ENCODE peak calls at places on chromosomes 6 and 20, in six cellular contexts. H, K, C, T, P and W are unnamed samples.

GRCh38 chr6:10747251-10747972 is at the start of gene TMEM14B:
- DNase-seq in H (peak), K (peak), C (peak), T (peak), P (peak), W (peak)

GRCh38 chr6:136284909-136285308 is 4.7 kb downstream of the BCLAF1 start:
- DNase-seq in H (no peak), K (no peak), C (no peak), T (no peak), P (no peak), W (no peak)

GRCh38 chr6:3568396-3569082 is 111.7 kb upstream of the SLC22A23 start:
- DNase-seq in H (no peak), K (no peak), C (peak), T (no peak), P (no peak), W (no peak)

GRCh38 chr6:112172540-112172939 is 81.8 kb downstream of the LAMA4 start:
- DNase-seq in H (no peak), K (no peak), C (no peak), T (no peak), P (no peak), W (no peak)

GRCh38 chr6:35955970-35956369 is 35.1 kb upstream of the SRPK1 start:
- DNase-seq in H (no peak), K (no peak), C (no peak), T (no peak), P (no peak), W (no peak)

GRCh38 chr20:48750376-48750775 is 77.4 kb downstream of the PREX1 start:
- DNase-seq in H (no peak), K (no peak), C (no peak), T (no peak), P (no peak), W (no peak)

GRCh38 chr6:166387642-166388325 is 5.0 kb upstream of the MPC1 start:
- DNase-seq in H (peak), K (no peak), C (no peak), T (no peak), P (no peak), W (no peak)

GRCh38 chr6:946546-946945 is 253.6 kb upstream of the EXOC2 start:
- DNase-seq in H (no peak), K (no peak), C (no peak), T (no peak), P (no peak), W (no peak)

GRCh38 chr6:138655828-138656227 is 117.7 kb upstream of the CCDC28A start:
- DNase-seq in H (no peak), K (no peak), C (no peak), T (no peak), P (no peak), W (no peak)

GRCh38 chr20:3239026-3239866 is at the start of gene SLC4A11:
- DNase-seq in H (peak), K (peak), C (peak), T (peak), P (peak), W (no peak)

GRCh38 chr20:8390500-8390899 is 258.4 kb downstream of the PLCB1 start:
- DNase-seq in H (no peak), K (no peak), C (no peak), T (no peak), P (no peak), W (no peak)

GRCh38 chr20:35279040-35279439 is 1.1 kb upstream of the MMP24OS start:
- DNase-seq in H (no peak), K (no peak), C (no peak), T (no peak), P (no peak), W (no peak)

GRCh38 chr20:44711237-44711636 is 3.9 kb upstream of the CCN5 start:
- DNase-seq in H (no peak), K (no peak), C (no peak), T (no peak), P (no peak), W (no peak)

GRCh38 chr6:159645659-159646058 is 47.4 kb downstream of the SOD2 start:
- DNase-seq in H (no peak), K (no peak), C (no peak), T (no peak), P (no peak), W (no peak)

GRCh38 chr6:84892666-84893065 is 128.3 kb upstream of the TBX18 start:
- DNase-seq in H (no peak), K (no peak), C (no peak), T (no peak), P (no peak), W (no peak)

GRCh38 chr20:17227199-17227535 is 327 bp downstream of the PCSK2 start:
- DNase-seq in H (no peak), K (no peak), C (peak), T (no peak), P (no peak), W (no peak)

GRCh38 chr20:58130574-58130973 is 97.9 kb downstream of the ANKRD60 start:
- DNase-seq in H (peak), K (no peak), C (no peak), T (no peak), P (no peak), W (no peak)

GRCh38 chr20:35085477-35086225 is 7.0 kb downstream of the TRPC4AP start:
- DNase-seq in H (peak), K (no peak), C (no peak), T (no peak), P (no peak), W (no peak)

GRCh38 chr6:155604991-155605390 is 149.4 kb upstream of the NOX3 start:
- DNase-seq in H (no peak), K (no peak), C (no peak), T (no peak), P (no peak), W (no peak)

GRCh38 chr6:16481680-16482079 is 243.3 kb downstream of the GMPR start:
- DNase-seq in H (no peak), K (no peak), C (no peak), T (peak), P (peak), W (no peak)

GRCh38 chr6:39758905-39759605 is 33.1 kb upstream of the DAAM2 start:
- DNase-seq in H (no peak), K (no peak), C (no peak), T (no peak), P (no peak), W (no peak)

GRCh38 chr20:10282930-10283556 is 64.4 kb downstream of the SNAP25 start:
- DNase-seq in H (no peak), K (no peak), C (no peak), T (no peak), P (no peak), W (no peak)

GRCh38 chr20:45378191-45378590 is at the start of gene TP53TG5:
- DNase-seq in H (no peak), K (no peak), C (no peak), T (no peak), P (no peak), W (no peak)

GRCh38 chr6:144797881-144798589 is 512.9 kb downstream of the UTRN start:
- DNase-seq in H (no peak), K (no peak), C (no peak), T (no peak), P (no peak), W (no peak)

GRCh38 chr6:131366223-131366622 is 206.8 kb upstream of the ARG1 start:
- DNase-seq in H (no peak), K (no peak), C (no peak), T (no peak), P (no peak), W (no peak)

GRCh38 chr20:13700761-13701160 is 62.0 kb upstream of the TASP1 start:
- DNase-seq in H (no peak), K (no peak), C (no peak), T (no peak), P (no peak), W (no peak)

GRCh38 chr6:152189736-152190135 is 382.3 kb downstream of the ESR1 start:
- DNase-seq in H (no peak), K (no peak), C (no peak), T (no peak), P (no peak), W (no peak)

GRCh38 chr20:38245753-38246152 is 14.8 kb downstream of the KIAA1755 start:
- DNase-seq in H (no peak), K (no peak), C (no peak), T (no peak), P (no peak), W (no peak)

GRCh38 chr6:168239374-168239773 is 80.2 kb downstream of the DACT2 start:
- DNase-seq in H (no peak), K (no peak), C (no peak), T (no peak), P (no peak), W (no peak)

GRCh38 chr20:50848846-50849673 is 54.2 kb downstream of the BCAS4 start:
- DNase-seq in H (no peak), K (no peak), C (peak), T (no peak), P (no peak), W (no peak)

GRCh38 chr6:55293116-55293515 is 34.2 kb upstream of the GFRAL start:
- DNase-seq in H (no peak), K (no peak), C (no peak), T (no peak), P (no peak), W (no peak)

GRCh38 chr6:14294270-14294951 is 176.8 kb downstream of the CD83 start:
- DNase-seq in H (peak), K (no peak), C (no peak), T (no peak), P (no peak), W (no peak)

GRCh38 chr6:14275493-14275851 is 157.9 kb downstream of the CD83 start:
- DNase-seq in H (no peak), K (no peak), C (no peak), T (no peak), P (no peak), W (no peak)

GRCh38 chr6:22466665-22467064 is 102.7 kb upstream of the HDGFL1 start:
- DNase-seq in H (peak), K (no peak), C (no peak), T (no peak), P (no peak), W (no peak)

GRCh38 chr20:36394340-36394965 is 88.3 kb downstream of the DLGAP4 start:
- DNase-seq in H (no peak), K (no peak), C (no peak), T (no peak), P (no peak), W (no peak)

GRCh38 chr6:106731144-106731842 is 101.9 kb downstream of the QRSL1 start:
- DNase-seq in H (no peak), K (no peak), C (no peak), T (no peak), P (no peak), W (no peak)